ENCODE peak calls at places on chromosomes 3 and 15, in five cellular contexts. Q is CD8-positive, alpha-beta T cell; M is progenitor cell of endocrine pancreas; A is astrocyte; Y is cardiac muscle cell. B is an unnamed sample.

GRCh38 chr3:93989241-93989640 is 9.3 kb downstream of the ARL13B start:
- DNase-seq in Q (no peak), M (no peak), A (peak), Y (no peak), B (no peak)

GRCh38 chr3:173897631-173898030 is 500.1 kb downstream of the NLGN1 start:
- DNase-seq in Q (no peak), M (no peak), A (no peak), Y (no peak), B (no peak)

GRCh38 chr15:66670698-66671580 is 31.1 kb upstream of the SMAD6 start:
- DNase-seq in Q (no peak), M (no peak), A (no peak), Y (no peak), B (no peak)

GRCh38 chr15:80489030-80489594 is 84.9 kb downstream of the ARNT2 start:
- DNase-seq in Q (no peak), M (no peak), A (peak), Y (peak), B (no peak)

GRCh38 chr3:49916686-49917085 is 12.9 kb downstream of the MON1A start:
- DNase-seq in Q (no peak), M (no peak), A (peak), Y (peak), B (no peak)

GRCh38 chr3:24472358-24472757 is 22.3 kb downstream of the THRB start:
- DNase-seq in Q (no peak), M (no peak), A (peak), Y (no peak), B (no peak)

GRCh38 chr15:90000175-90000923 is 775 bp upstream of the ZNF710 start:
- DNase-seq in Q (peak), M (peak), A (no peak), Y (peak), B (no peak)

GRCh38 chr3:177827517-177828249 is 630.4 kb upstream of the TBL1XR1 start:
- DNase-seq in Q (no peak), M (no peak), A (peak), Y (peak), B (no peak)

GRCh38 chr3:72982653-72983366 is 13.8 kb upstream of the PPP4R2 start:
- DNase-seq in Q (no peak), M (no peak), A (no peak), Y (no peak), B (no peak)

GRCh38 chr3:137746808-137747207 is 17.3 kb upstream of the SOX14 start:
- DNase-seq in Q (no peak), M (no peak), A (no peak), Y (no peak), B (no peak)

GRCh38 chr3:54374214-54374855 is 252.0 kb downstream of the CACNA2D3 start:
- DNase-seq in Q (no peak), M (peak), A (no peak), Y (peak), B (no peak)

GRCh38 chr3:87625911-87626310 is 349.5 kb upstream of the POU1F1 start:
- DNase-seq in Q (no peak), M (no peak), A (no peak), Y (no peak), B (no peak)

GRCh38 chr15:101198820-101199219 is 53.0 kb downstream of the CHSY1 start:
- DNase-seq in Q (no peak), M (no peak), A (peak), Y (no peak), B (no peak)

GRCh38 chr3:34107669-34108068 is 309.2 kb downstream of the PDCD6IP start:
- DNase-seq in Q (no peak), M (no peak), A (no peak), Y (no peak), B (no peak)

GRCh38 chr3:40299130-40299720 is 10.3 kb upstream of the EIF1B start:
- DNase-seq in Q (no peak), M (no peak), A (no peak), Y (no peak), B (no peak)

DNA sequence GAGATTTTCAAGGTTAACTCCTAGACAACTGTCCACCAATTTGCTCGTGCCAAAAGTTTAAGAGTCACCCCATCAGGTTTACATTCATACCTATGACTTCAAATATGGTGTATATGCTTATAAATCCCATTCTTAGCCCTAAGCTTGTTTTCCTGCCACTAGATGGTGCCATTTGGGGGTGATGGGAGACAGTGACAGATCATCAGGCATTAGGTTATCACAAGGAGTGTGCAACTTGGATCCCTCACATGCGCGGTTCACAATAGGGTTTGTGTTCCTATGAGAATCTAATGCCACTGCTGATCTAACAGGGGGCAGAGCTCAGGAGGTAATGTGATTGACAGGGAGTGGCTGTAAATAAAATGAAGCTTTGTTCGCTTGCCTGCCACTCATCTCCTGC is 182.7 kb downstream of the CNTN6 start:
- DNase-seq in Q (no peak), M (no peak), A (no peak), Y (no peak), B (no peak)
- TF ChIP-seq CTCF in Q (no peak), M (peak), A (peak), Y (no peak), B (peak)

DNA sequence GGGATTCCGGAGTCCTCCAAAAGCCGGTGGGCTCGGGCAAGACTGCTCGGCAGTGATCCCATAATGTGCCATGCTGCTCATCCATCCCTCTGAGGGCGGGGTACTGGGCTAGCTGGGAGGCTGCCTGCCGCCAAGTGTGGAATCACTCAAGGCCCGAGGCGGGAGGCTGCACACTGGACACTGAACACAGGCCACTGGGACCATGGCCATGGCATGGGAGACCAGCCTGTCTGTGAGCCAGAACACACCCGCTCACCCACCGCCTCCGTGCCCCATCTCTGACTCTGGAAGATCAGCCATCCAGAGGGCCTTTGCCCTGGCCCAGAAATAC is 1.4 kb downstream of the C3orf22 start:
- DNase-seq in Q (peak), M (peak), A (no peak), Y (no peak), B (no peak)
- TF ChIP-seq CTCF in Q (no peak), M (no peak), A (no peak), Y (no peak), B (no peak)

GRCh38 chr3:147653309-147653923 is 244.3 kb downstream of the ZIC1 start:
- DNase-seq in Q (no peak), M (no peak), A (no peak), Y (no peak), B (no peak)

GRCh38 chr3:147654827-147655226 is 245.7 kb downstream of the ZIC1 start:
- DNase-seq in Q (no peak), M (no peak), A (peak), Y (peak), B (no peak)

GRCh38 chr3:147651107-147651506 is 241.9 kb downstream of the ZIC1 start:
- DNase-seq in Q (no peak), M (no peak), A (peak), Y (peak), B (no peak)

GRCh38 chr3:147652682-147653081 is 243.5 kb downstream of the ZIC1 start:
- DNase-seq in Q (no peak), M (no peak), A (peak), Y (no peak), B (no peak)

DNA sequence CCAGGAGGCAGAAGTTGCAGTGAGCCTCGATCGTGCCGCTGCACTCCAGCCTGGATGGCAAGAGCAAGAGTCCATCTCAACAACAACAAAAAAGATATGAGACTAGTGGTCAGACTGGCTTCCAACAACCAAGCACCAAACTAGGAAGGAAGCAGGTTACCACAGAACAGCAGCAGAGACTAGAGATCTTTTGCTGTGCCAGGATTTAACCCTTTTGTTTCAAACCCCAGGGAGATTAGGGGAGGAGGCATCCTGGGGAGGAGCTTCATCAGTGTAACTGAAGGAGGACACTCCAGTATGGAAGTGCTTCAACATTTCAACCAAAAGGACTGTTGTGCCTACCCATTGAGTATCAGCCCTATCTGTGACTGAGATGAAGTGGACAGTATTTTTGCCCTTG is 240.3 kb downstream of the ZIC1 start:
- DNase-seq in Q (no peak), M (no peak), A (no peak), Y (no peak), B (no peak)
- TF ChIP-seq CTCF in Q (no peak), M (no peak), A (no peak), Y (no peak), B (no peak)

DNA sequence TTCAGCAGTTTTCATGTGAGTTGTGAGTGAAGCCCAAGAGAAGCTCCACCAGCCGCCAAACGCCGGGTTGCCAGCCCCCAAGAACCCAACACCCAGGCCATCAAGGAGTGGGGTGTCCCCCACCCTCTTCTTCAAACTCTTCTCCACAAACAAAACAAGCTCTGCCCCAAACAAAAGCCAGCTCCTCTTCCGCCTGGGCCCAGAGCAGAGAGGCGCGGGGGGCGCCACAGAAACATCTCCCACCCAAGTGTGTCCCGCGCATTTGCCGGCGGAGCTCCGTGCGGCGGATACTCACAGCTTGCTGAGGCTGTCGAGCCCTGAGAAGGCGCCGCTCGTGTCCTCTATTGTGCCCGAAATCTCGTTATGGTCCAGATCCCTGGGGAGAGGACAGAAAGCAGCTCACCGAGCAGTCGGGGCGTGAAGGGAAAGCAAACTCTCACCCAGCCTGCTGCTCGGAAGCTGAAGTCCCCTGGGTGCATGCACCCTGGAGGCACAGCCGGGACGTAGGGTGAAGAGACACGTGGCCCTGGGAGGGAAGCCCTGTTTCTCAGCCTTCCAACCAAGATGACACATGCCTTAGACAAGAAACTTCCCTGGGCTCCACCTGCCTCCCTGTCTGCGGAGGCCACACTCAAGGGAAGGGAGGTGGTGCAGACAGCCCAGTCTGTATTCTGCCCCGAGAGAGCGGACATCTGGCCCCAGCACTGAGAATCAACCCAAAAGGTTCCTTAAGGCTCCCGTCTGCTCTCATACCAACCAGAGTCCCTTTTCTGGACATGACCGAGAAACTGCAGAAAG is 95.7 kb downstream of the LRIG1 start:
- DNase-seq in Q (no peak), M (no peak), A (peak), Y (no peak), B (no peak)
- TF ChIP-seq CTCF in Q (no peak), M (no peak), A (no peak), Y (no peak), B (no peak)

DNA sequence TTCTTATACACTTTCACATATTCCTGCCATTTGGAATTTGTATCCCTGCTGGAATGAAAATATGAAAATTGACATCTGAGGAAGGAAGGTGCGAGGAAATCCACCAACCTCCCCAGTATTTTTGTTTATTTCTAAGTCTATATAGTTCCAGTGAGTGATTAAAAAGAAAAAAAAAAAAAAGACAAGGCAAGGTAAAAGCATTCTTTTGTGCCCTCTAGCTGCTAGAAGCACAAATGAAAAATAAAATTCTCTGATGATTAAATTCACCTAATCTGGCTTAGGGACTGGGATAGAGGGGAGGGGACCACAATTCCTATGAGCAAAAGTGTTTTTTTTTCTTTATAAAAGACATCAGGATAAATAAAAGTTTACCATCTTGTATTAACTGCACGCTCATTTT is 370.9 kb downstream of the NR2F2 start:
- DNase-seq in Q (no peak), M (no peak), A (no peak), Y (no peak), B (no peak)
- TF ChIP-seq CTCF in Q (no peak), M (peak), A (no peak), Y (no peak), B (peak)

GRCh38 chr3:154121236-154122095 is at the start of gene ARHGEF26:
- DNase-seq in Q (peak), M (peak), A (peak), Y (peak), B (peak)
- TF ChIP-seq CTCF in Q (no peak), M (no peak), A (no peak), Y (no peak), B (no peak)

GRCh38 chr3:159158213-159158612 is 356.4 kb downstream of the MFSD1 start:
- DNase-seq in Q (no peak), M (no peak), A (no peak), Y (no peak), B (no peak)
- TF ChIP-seq CTCF in Q (no peak), M (no peak), A (no peak), Y (no peak), B (no peak)

GRCh38 chr15:77070500-77071337 is at the start of gene TSPAN3:
- DNase-seq in Q (peak), M (peak), A (peak), Y (peak), B (peak)
- TF ChIP-seq CTCF in Q (no peak), M (no peak), A (no peak), Y (no peak), B (no peak)

GRCh38 chr3:9946112-9947024 is 5.8 kb downstream of the PRRT3 start:
- DNase-seq in Q (peak), M (peak), A (peak), Y (peak), B (peak)
- TF ChIP-seq CTCF in Q (peak), M (peak), A (peak), Y (peak), B (peak)

GRCh38 chr3:132730891-132731580 is 8.8 kb upstream of the NPHP3 start:
- DNase-seq in Q (no peak), M (no peak), A (peak), Y (peak), B (no peak)
- TF ChIP-seq CTCF in Q (no peak), M (peak), A (peak), Y (peak), B (peak)

B was measured in D721Med.